ENCODE peak calls at places on chromosomes 13 and 19, in six cellular contexts. A is endodermal cell, H is AG20443, R is H54, K is BJ, Q is progenitor cell of endocrine pancreas. Y is an unnamed sample.

GRCh38 chr13:36685912-36686311 is 12.1 kb downstream of the SERTM1 start:
- DNase-seq in A (no peak), H (peak; percentile 34), R (no peak), K (no peak), Q (no peak), Y (no peak)

GRCh38 chr13:108249150-108249549 is 20.4 kb upstream of the TNFSF13B start:
- DNase-seq in A (no peak), H (no peak), R (no peak), K (no peak), Q (no peak), Y (no peak)

GRCh38 chr19:18999016-18999758 is 34.1 kb downstream of the SUGP2 start:
- DNase-seq in A (no peak), H (no peak), R (no peak), K (no peak), Q (no peak), Y (no peak)

GRCh38 chr13:110535526-110535925 is 26.0 kb downstream of the RAB20 start:
- DNase-seq in A (no peak), H (no peak), R (no peak), K (no peak), Q (no peak), Y (no peak)

GRCh38 chr13:31320946-31321345 is 121.2 kb downstream of the B3GLCT start:
- DNase-seq in A (no peak), H (no peak), R (no peak), K (no peak), Q (no peak), Y (no peak)

GRCh38 chr19:13931582-13932378 is 6.4 kb downstream of the PODNL1 start:
- DNase-seq in A (no peak), H (no peak), R (no peak), K (no peak), Q (no peak), Y (no peak)

GRCh38 chr19:1420590-1420989 is 13.2 kb downstream of the DAZAP1 start:
- DNase-seq in A (no peak), H (no peak), R (no peak), K (no peak), Q (no peak), Y (no peak)

GRCh38 chr19:49997709-49998108 is 27.5 kb downstream of the VRK3 start:
- DNase-seq in A (peak; percentile 81), H (peak; percentile 40), R (peak; percentile 54), K (no peak), Q (no peak), Y (peak; percentile 46)

GRCh38 chr13:27712421-27712820 is 79.9 kb upstream of the GSX1 start:
- DNase-seq in A (no peak), H (no peak), R (no peak), K (no peak), Q (no peak), Y (no peak)